ENCODE peak calls at places on chromosomes 6 and 20, in four cellular contexts. L is left ventricle myocardium inferior, A is GM23338, N is PC-9. K is an unnamed sample.
A peak's percentile ranks its signal among the peaks of the same experiment; 100 is the strongest.

GRCh38 chr6:129590408-129591022 is 119.5 kb downstream of the ARHGAP18 start:
- DNase-seq in L (no peak), A (no peak), N (no peak), K (peak; percentile 12)

GRCh38 chr20:10705801-10706459 is 32.1 kb upstream of the JAG1 start:
- DNase-seq in L (no peak), A (no peak), N (peak; percentile 87), K (peak; percentile 94)

GRCh38 chr6:72032056-72032455 is 145.7 kb downstream of the RIMS1 start:
- DNase-seq in L (no peak), A (no peak), N (no peak), K (peak; percentile 27)

GRCh38 chr6:82178084-82178758 is 69.3 kb downstream of the IBTK start:
- DNase-seq in L (no peak), A (no peak), N (no peak), K (no peak)

GRCh38 chr20:43243672-43244269 is 54.1 kb upstream of the PTPRT start:
- DNase-seq in L (no peak), A (no peak), N (peak; percentile 8), K (no peak)

GRCh38 chr6:5142915-5143314 is 57.8 kb downstream of the PPP1R3G start:
- DNase-seq in L (no peak), A (no peak), N (no peak), K (no peak)

GRCh38 chr6:25233226-25233625 is 45.9 kb upstream of the CARMIL1 start:
- DNase-seq in L (no peak), A (peak; percentile 12), N (no peak), K (no peak)

GRCh38 chr20:42041000-42041565 is 422.9 kb upstream of the CHD6 start:
- DNase-seq in L (no peak), A (no peak), N (no peak), K (no peak)

GRCh38 chr6:108242721-108243120 is 18.1 kb downstream of the SNX3 start:
- DNase-seq in L (no peak), A (no peak), N (no peak), K (no peak)

GRCh38 chr6:15470746-15471145 is 192.1 kb downstream of the DTNBP1 start:
- DNase-seq in L (no peak), A (no peak), N (no peak), K (no peak)

GRCh38 chr6:25541228-25541627 is 110.8 kb upstream of the SCGN start:
- DNase-seq in L (no peak), A (no peak), N (no peak), K (no peak)

GRCh38 chr20:6048391-6048790 is 5.5 kb downstream of the LRRN4 start:
- DNase-seq in L (no peak), A (no peak), N (no peak), K (no peak)
- H3K27ac ChIP-seq in L (no peak overlapping the region), A (no peak overlapping the region), N (no peak overlapping the region), K (no peak overlapping the region)

DNA sequence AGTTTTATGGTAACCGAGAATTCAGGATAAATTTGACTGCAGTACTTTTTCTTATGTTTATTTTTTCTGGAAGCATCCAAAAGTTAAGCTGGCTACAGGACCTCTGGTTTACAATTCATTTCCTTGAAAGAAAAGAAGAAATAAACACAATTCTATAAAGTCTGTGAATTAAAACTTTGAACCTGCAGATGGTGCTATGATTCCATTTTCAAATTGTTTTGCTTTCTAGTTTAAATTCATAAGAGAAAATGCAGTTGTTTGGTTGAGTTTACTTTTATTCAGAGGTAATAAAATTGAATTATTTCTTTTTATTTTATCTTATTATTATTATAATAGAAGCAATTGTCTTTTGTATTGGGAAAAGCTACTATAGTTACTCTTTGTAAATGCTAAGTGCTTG is 1.8 kb upstream of the VIP start:
- DNase-seq in L (no peak), A (peak; percentile 44), N (no peak), K (no peak)
- TF ChIP-seq CTCF in L (peak; percentile 30), A (no peak), N (peak; percentile 41), K (peak; percentile 15)

DNA sequence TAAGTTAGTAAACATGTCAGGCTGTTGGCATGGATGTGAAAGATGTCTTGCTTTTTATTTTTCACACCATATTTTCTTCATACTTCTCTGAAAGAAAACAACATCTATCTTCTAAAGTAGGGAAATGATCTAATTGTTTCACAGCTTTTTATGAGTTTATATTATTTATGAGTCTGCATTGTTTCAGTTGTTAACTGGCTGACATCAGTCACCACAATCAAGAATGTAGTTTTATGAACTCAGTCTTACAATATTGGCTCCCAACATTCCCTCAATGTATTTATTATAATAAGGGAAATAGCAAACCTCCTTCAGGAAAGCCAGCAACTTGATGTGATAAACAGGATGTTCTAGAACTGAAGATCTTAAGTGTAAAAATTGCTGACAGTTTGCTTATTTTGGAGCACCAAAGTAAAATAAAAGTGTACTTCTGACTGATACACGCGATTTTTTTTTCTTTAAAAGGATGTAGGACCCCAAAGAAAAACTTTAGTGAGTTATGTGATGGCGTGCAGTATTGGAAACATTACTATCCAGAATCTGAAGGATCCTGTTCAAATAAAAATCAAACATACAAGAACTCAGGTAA is 106.0 kb downstream of the ADGRG6 start:
- DNase-seq in L (no peak), A (no peak), N (no peak), K (no peak)
- H3K27ac ChIP-seq in L (no peak overlapping the region), A (no peak overlapping the region), N (no peak overlapping the region), K (no peak overlapping the region)

DNA sequence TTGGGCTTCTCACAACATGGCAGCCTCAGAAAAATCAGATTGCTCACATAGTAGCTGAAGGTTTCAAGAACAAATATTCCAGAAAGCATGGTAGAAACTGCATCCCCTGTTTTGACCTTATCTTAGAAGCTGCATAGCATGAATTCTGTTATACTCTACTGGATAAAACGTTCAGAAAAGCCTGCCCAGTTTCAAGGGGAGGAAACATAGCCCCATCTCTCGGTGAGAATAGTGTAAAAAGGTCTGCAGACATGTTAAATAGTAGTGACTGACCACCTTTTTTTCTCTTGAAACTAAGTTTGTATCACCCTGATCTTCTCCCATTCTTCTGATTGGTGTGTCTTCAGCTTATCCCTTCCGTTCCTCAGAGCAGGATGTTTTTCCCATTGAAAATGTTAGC is 50.0 kb downstream of the MARCKS start:
- DNase-seq in L (no peak), A (no peak), N (no peak), K (no peak)
- TF ChIP-seq CTCF in L (no peak), A (peak; percentile 14), N (no peak), K (no peak)

GRCh38 chr6:76326866-76327265 is 254.4 kb upstream of the IMPG1 start:
- DNase-seq in L (no peak), A (peak; percentile 22), N (no peak), K (no peak)
- H3K27ac ChIP-seq in L (no peak overlapping the region), A (no peak overlapping the region), N (no peak overlapping the region), K (no peak overlapping the region)

DNA sequence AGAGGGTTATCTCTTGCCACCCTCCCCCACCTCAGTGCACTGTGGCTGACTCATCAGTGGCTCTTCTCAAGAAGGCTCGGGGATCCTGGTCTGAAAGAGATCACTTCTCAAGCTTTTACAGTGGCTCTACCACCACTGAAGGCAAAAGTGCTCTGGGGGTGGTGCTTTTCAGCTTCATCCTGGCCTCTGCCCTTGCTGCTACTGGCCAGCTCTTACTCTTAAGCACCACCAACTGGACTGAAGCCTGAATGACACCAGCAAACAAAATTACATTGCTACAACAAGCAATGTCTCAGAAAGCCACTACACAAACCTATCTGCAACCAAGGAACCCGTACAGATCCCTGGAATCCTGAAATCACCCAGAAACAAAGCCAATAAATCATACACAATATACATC is 402.1 kb downstream of the EPHA7 start:
- DNase-seq in L (no peak), A (peak; percentile 77), N (no peak), K (no peak)
- TF ChIP-seq CTCF in L (no peak), A (peak; percentile 80), N (no peak), K (no peak)

GRCh38 chr20:23721962-23722361 is 28.8 kb downstream of the CST1 start:
- DNase-seq in L (peak; percentile 16), A (no peak), N (no peak), K (no peak)
- H3K27ac ChIP-seq in L (no peak overlapping the region), A (no peak overlapping the region), N (no peak overlapping the region), K (no peak overlapping the region)

GRCh38 chr6:90296346-90297123 is at the start of gene BACH2:
- DNase-seq in L (peak; percentile 89), A (peak; percentile 97), N (peak; percentile 78), K (peak; percentile 80)
- TF ChIP-seq CTCF in L (peak; percentile 49), A (no peak), N (no peak), K (no peak)